ENCODE peak calls at places on chromosomes 4 and X, in seven cellular contexts. H, E, J, N, O, P and F are unnamed samples.

GRCh38 chr4:125104616-125105015 is 210.1 kb upstream of the FAT4 start:
- DNase-seq in O (peak; percentile 55), H (no peak), P (no peak), N (no peak), J (no peak), E (no peak), F (no peak)

GRCh38 chr4:182213024-182213423 is 30.2 kb upstream of the TENM3 start:
- DNase-seq in O (peak; percentile 59), J (no peak), H (no peak), E (no peak), N (no peak), P (no peak), F (no peak)

GRCh38 chr4:163048447-163048846 is 118.2 kb downstream of the NAF1 start:
- DNase-seq in J (peak; percentile 75), P (no peak), N (peak; percentile 47), H (peak; percentile 51), O (peak; percentile 32), E (no peak), F (no peak)

GRCh38 chrX:18173494-18174180 is 47.0 kb downstream of the BEND2 start:
- DNase-seq in E (no peak), O (no peak), N (no peak), P (no peak), J (no peak), H (no peak), F (no peak)

GRCh38 chrX:145654486-145654885 is 163.1 kb upstream of the SLITRK2 start:
- DNase-seq in H (no peak), P (no peak), N (no peak), E (no peak), O (no peak), J (no peak), F (no peak)

GRCh38 chr4:80568891-80569290 is 233.4 kb downstream of the CFAP299 start:
- DNase-seq in H (no peak), P (no peak), N (peak; percentile 82), E (no peak), O (no peak), J (no peak), F (no peak)

GRCh38 chrX:650274-650673 is 19.7 kb downstream of the SHOX start:
- DNase-seq in E (peak; percentile 39), P (no peak), J (no peak), H (no peak), N (no peak), O (no peak), F (no peak)

GRCh38 chr4:138053601-138054322 is 188.4 kb downstream of the SLC7A11 start:
- DNase-seq in O (peak; percentile 96), P (no peak), H (peak; percentile 81), J (no peak), N (no peak), E (no peak), F (peak; percentile 69)

GRCh38 chr4:39521253-39521908 is 5.9 kb downstream of the UGDH start:
- DNase-seq in P (no peak), J (no peak), N (no peak), O (peak; percentile 79), E (no peak), H (peak; percentile 6), F (no peak)
- H3K4me3 ChIP-seq in P (no peak overlapping the region), J (no peak overlapping the region), N (no peak overlapping the region), O (peak overlapping the region; percentile 5), E (no peak overlapping the region), H (no peak overlapping the region), F (no peak overlapping the region)

GRCh38 chrX:69501433-69501832 is 2.7 kb upstream of the NALF2 start:
- DNase-seq in H (peak; percentile 7), O (peak; percentile 18), J (peak; percentile 76), P (no peak), N (peak; percentile 79), E (no peak), F (no peak)

GRCh38 chrX:69503835-69504625 is at the start of gene NALF2:
- DNase-seq in P (no peak), J (peak; percentile 80), O (peak; percentile 36), E (no peak), N (peak; percentile 90), H (peak; percentile 50), F (no peak)

GRCh38 chrX:69504626-69505612 is 793 bp downstream of the NALF2 start:
- DNase-seq in H (no peak), O (no peak), E (no peak), N (peak; percentile 55), J (peak; percentile 6), P (no peak), F (no peak)

GRCh38 chrX:69505772-69506616 is 1.9 kb downstream of the NALF2 start:
- DNase-seq in H (no peak), O (no peak), E (peak; percentile 75), J (peak; percentile 12), N (peak; percentile 7), P (no peak), F (no peak)

GRCh38 chrX:69503228-69503834 is 795 bp upstream of the NALF2 start:
- DNase-seq in N (no peak), H (no peak), E (no peak), P (no peak), O (peak; percentile 6), J (peak; percentile 81), F (no peak)
- TF ChIP-seq CTCF in N (peak; percentile 39), H (peak; percentile 16), E (no peak), P (no peak), O (peak; percentile 11), J (no peak), F (no peak)

DNA sequence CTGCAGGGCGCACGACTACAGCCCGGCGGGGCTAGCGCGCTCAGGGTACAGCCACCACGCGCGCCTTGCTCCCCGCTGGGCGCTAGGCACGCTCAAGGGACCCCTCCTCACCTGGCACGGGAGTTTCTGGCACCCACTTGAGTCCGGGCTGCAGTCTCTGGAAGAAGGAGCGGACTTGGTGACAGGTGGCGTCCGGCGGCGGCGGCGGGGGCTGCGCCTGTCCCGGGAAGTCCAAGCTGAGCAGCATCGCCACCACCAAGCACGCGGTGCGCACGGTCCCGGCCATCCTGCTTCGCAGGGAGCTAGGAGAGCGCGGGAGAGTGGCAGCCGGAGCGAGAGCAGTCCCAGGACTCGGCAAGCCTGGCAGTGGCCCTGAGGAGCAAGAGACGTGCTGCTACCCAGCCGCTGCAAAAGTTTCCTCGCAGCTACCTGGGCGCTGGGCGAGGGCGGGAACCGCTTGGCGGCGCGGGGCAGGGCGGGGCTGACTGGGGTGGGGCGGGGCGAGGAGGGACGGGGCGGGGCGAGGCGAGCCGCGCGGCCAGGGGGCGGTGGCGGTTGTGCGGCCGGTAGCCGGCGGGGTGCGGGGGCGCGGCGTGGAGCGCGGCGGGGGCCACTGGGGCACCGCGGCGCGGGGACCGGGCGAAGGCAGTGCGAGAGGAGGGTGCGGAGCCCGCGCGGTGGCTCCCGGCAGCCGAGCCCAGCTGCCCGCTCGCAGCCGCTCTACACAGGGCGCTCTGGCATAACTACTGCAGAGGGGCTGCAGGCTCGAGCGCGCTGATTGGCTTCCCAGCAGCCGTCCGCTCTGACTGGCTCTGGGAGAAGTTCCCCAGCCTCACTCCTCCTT is at the start of gene GPC3:
- DNase-seq in P (peak; percentile 55), J (peak; percentile 77), N (peak; percentile 87), O (peak; percentile 23), H (no peak), E (no peak), F (no peak)
- H3K4me3 ChIP-seq in P (peak within 1 kb of the TSS; percentile 27), J (peak within 1 kb of the TSS; percentile 64), N (peak within 1 kb of the TSS; percentile 66), O (peak within 1 kb of the TSS; percentile 15), H (no peak within 1 kb of the TSS), E (no peak within 1 kb of the TSS), F (no peak within 1 kb of the TSS)

DNA sequence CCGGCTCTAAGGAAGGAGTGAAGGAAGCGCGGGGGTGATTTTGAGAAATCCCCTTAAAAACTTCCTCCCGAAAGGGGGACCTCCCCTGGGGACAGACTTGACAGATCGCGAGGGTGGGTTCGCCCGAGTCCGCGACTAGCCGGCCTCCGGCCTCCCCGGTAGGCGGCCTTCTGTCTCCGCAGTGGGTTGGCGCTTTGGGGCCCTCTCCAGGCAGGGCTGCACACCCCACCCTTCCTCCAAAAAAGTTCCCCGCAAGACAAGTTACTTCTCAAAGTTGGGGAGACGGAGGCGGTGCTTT is 24.8 kb downstream of the HOPX start:
- DNase-seq in E (peak; percentile 87), O (no peak), J (peak; percentile 49), N (peak; percentile 43), P (peak; percentile 75), H (no peak), F (no peak)
- TF ChIP-seq CTCF in E (no peak), O (peak; percentile 36), J (peak; percentile 9), N (peak; percentile 34), P (no peak), H (no peak), F (peak; percentile 5)

GRCh38 chr4:128386761-128387599 is 99.4 kb upstream of the PGRMC2 start:
- DNase-seq in N (no peak), O (peak; percentile 98), H (peak; percentile 82), E (peak; percentile 98), J (no peak), P (no peak), F (peak; percentile 92)
- H3K4me3 ChIP-seq in N (no peak overlapping the region), O (peak overlapping the region; percentile 18), H (peak overlapping the region; percentile 7), E (no peak overlapping the region), J (no peak overlapping the region), P (no peak overlapping the region), F (no peak overlapping the region)

GRCh38 chr4:1347410-1347864 is 429 bp downstream of the UVSSA start:
- DNase-seq in N (no peak), H (peak; percentile 55), E (peak; percentile 95), J (peak; percentile 77), P (no peak), O (peak; percentile 89), F (peak; percentile 52)

GRCh38 chr4:1348746-1349145 is 1.7 kb downstream of the UVSSA start:
- DNase-seq in E (no peak), H (no peak), N (no peak), J (no peak), O (no peak), P (no peak), F (no peak)

GRCh38 chr4:1346781-1347409 is at the start of gene UVSSA:
- DNase-seq in J (peak; percentile 99), P (peak; percentile 100), E (peak; percentile 100), H (peak; percentile 96), N (peak; percentile 100), O (peak; percentile 99), F (peak; percentile 98)

GRCh38 chr4:1349359-1350168 is 2.6 kb downstream of the UVSSA start:
- DNase-seq in J (no peak), E (no peak), N (no peak), H (no peak), O (peak; percentile 38), P (no peak), F (no peak)

DNA sequence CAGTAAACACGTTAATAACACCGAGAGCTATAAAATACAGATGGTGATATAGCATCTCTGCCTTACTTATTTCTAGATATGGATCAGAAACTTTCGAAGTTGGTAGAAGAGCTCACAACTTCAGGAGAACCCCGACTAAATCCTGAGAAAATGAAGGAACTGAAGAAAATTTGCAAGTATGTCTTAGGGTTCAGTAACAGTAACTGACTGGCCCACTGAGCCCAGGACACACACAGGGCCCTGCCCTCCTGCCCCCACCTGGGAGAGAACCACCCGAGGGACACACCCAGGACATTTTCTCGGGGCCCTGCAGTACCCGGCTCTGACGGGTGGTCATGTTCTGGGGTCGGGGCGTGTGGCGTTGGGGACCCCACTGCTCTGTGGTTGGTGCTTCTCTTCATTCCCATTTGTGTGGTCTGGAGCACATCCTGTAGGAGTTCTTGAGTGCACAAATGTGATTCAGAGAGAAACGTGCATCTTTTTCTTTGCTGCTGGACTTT is 1.1 kb downstream of the UVSSA start:
- DNase-seq in N (no peak), J (no peak), O (no peak), P (no peak), E (no peak), H (no peak), F (no peak)
- TF ChIP-seq CTCF in N (no peak), J (no peak), O (no peak), P (no peak), E (no peak), H (no peak), F (no peak)